ENCODE peak calls at places on chromosome 10, in four cellular contexts. A is substantia nigra, X is testis, E is left ventricle myocardium inferior. K is an unnamed sample.
A peak's percentile ranks its signal among the peaks of the same experiment; 100 is the strongest.

GRCh38 chr10:21517983-21518628 is 7.4 kb downstream of the SKIDA1 start:
- DNase-seq in A (no peak), X (peak; percentile 45), E (no peak), K (peak; percentile 67)

GRCh38 chr10:127441350-127442219 is 107.5 kb upstream of the NPS start:
- DNase-seq in A (no peak), X (peak; percentile 76), E (no peak), K (no peak)

GRCh38 chr10:35546824-35547225 is 58.3 kb upstream of the GJD4 start:
- DNase-seq in A (no peak), X (no peak), E (no peak), K (peak; percentile 85)

GRCh38 chr10:130487562-130487961 is 351.4 kb downstream of the GLRX3 start:
- DNase-seq in A (no peak), X (no peak), E (no peak), K (no peak)

GRCh38 chr10:93954299-93954698 is 39.4 kb upstream of the PLCE1 start:
- DNase-seq in A (no peak), X (no peak), E (no peak), K (peak; percentile 75)

GRCh38 chr10:96700477-96701099 is 19.7 kb downstream of the PIK3AP1 start:
- DNase-seq in A (peak; percentile 18), X (no peak), E (peak; percentile 21), K (no peak)

GRCh38 chr10:43971306-43971705 is 322.6 kb upstream of the ZNF32 start:
- DNase-seq in A (no peak), X (no peak), E (no peak), K (no peak)

GRCh38 chr10:4567637-4568036 is 258.4 kb upstream of the AKR1E2 start:
- DNase-seq in A (no peak), X (no peak), E (no peak), K (no peak)

GRCh38 chr10:15744217-15744865 is 24.6 kb upstream of the ITGA8 start:
- DNase-seq in A (no peak), X (peak; percentile 72), E (no peak), K (peak; percentile 75)

GRCh38 chr10:127797339-127797738 is 60.4 kb downstream of the FOXI2 start:
- DNase-seq in A (no peak), X (no peak), E (no peak), K (peak; percentile 1)

GRCh38 chr10:123678376-123678775 is 12.2 kb downstream of the GPR26 start:
- DNase-seq in A (no peak), X (no peak), E (no peak), K (no peak)

GRCh38 chr10:36608866-36609265 is 516.5 kb upstream of the ANKRD30A start:
- DNase-seq in A (no peak), X (no peak), E (no peak), K (peak; percentile 8)

GRCh38 chr10:22629843-22630228 is 84.5 kb downstream of the PIP4K2A start:
- DNase-seq in A (no peak), X (no peak), E (no peak), K (no peak)

GRCh38 chr10:122054046-122055025 is 65.4 kb downstream of the TACC2 start:
- DNase-seq in A (no peak), X (peak; percentile 60), E (peak; percentile 58), K (peak; percentile 68)

K was measured in ELR.